ENCODE peak calls at places on chromosome 6, in five cellular contexts. One of them, this sample, is unnamed.
A peak's percentile ranks its signal among the peaks of the same experiment; 100 is the strongest.

GRCh38 chr6:158765509-158766068 is 53.6 kb downstream of the EZR start:
- DNase-seq in K562: no peak
- DNase-seq in HCT116: no peak
- DNase-seq in endothelial cell of umbilical vein: no peak
- DNase-seq in H1: no peak
- DNase-seq in this sample: no peak

GRCh38 chr6:159890802-159891201 is at the start of gene MAS1:
- DNase-seq in HCT116: no peak
- DNase-seq in K562: no peak
- DNase-seq in H1: no peak
- DNase-seq in endothelial cell of umbilical vein: no peak
- DNase-seq in this sample: no peak

GRCh38 chr6:32439708-32440214 is at the start of gene HLA-DRA:
- DNase-seq in H1: peak; percentile 51
- DNase-seq in HCT116: peak; percentile 72
- DNase-seq in endothelial cell of umbilical vein: peak; percentile 81
- DNase-seq in K562: peak; percentile 70
- DNase-seq in this sample: peak; percentile 63

GRCh38 chr6:91366781-91367180 is 779.9 kb upstream of the MAP3K7 start:
- DNase-seq in K562: no peak
- DNase-seq in HCT116: no peak
- DNase-seq in endothelial cell of umbilical vein: no peak
- DNase-seq in H1: no peak
- DNase-seq in this sample: no peak

GRCh38 chr6:159321267-159321666 is 152.1 kb downstream of the FNDC1 start:
- DNase-seq in K562: no peak
- DNase-seq in H1: no peak
- DNase-seq in endothelial cell of umbilical vein: no peak
- DNase-seq in HCT116: no peak
- DNase-seq in this sample: no peak

GRCh38 chr6:2940010-2940850 is 31.1 kb downstream of the SERPINB6 start:
- DNase-seq in endothelial cell of umbilical vein: no peak
- DNase-seq in H1: peak; percentile 33
- DNase-seq in HCT116: no peak
- DNase-seq in K562: no peak
- DNase-seq in this sample: no peak

GRCh38 chr6:6503186-6503585 is 85.3 kb upstream of the LY86 start:
- DNase-seq in HCT116: no peak
- DNase-seq in K562: no peak
- DNase-seq in H1: no peak
- DNase-seq in endothelial cell of umbilical vein: no peak
- DNase-seq in this sample: no peak

GRCh38 chr6:119497988-119498727 is 148.6 kb upstream of the MAN1A1 start:
- DNase-seq in H1: no peak
- DNase-seq in K562: no peak
- DNase-seq in HCT116: no peak
- DNase-seq in endothelial cell of umbilical vein: no peak
- DNase-seq in this sample: no peak

GRCh38 chr6:72411872-72412708 is 209.8 kb upstream of the KCNQ5 start:
- DNase-seq in HCT116: peak; percentile 54
- DNase-seq in H1: peak; percentile 94
- DNase-seq in endothelial cell of umbilical vein: peak; percentile 91
- DNase-seq in K562: peak; percentile 86
- DNase-seq in this sample: peak; percentile 90

GRCh38 chr6:30821862-30822784 is 62.2 kb upstream of the DDR1 start:
- DNase-seq in endothelial cell of umbilical vein: peak; percentile 75
- DNase-seq in K562: peak; percentile 51
- DNase-seq in H1: no peak
- DNase-seq in HCT116: no peak
- DNase-seq in this sample: no peak

GRCh38 chr6:132161283-132161682 is 210.1 kb upstream of the CCN2 start:
- DNase-seq in H1: no peak
- DNase-seq in K562: no peak
- DNase-seq in endothelial cell of umbilical vein: peak; percentile 70
- DNase-seq in HCT116: peak; percentile 16
- DNase-seq in this sample: no peak

GRCh38 chr6:50655848-50656453 is 57.4 kb upstream of the TFAP2D start:
- DNase-seq in H1: no peak
- DNase-seq in HCT116: no peak
- DNase-seq in endothelial cell of umbilical vein: peak; percentile 32
- DNase-seq in K562: peak; percentile 44
- DNase-seq in this sample: peak; percentile 12

GRCh38 chr6:83183082-83183828 is 9.8 kb downstream of the PGM3 start:
- DNase-seq in endothelial cell of umbilical vein: no peak
- DNase-seq in H1: no peak
- DNase-seq in K562: no peak
- DNase-seq in HCT116: no peak
- DNase-seq in this sample: no peak
- TF ChIP-seq POLR2AphosphoS5 in endothelial cell of umbilical vein: no peak
- TF ChIP-seq POLR2AphosphoS5 in H1: no peak
- TF ChIP-seq POLR2AphosphoS5 in K562: no peak
- TF ChIP-seq POLR2AphosphoS5 in HCT116: no peak
- TF ChIP-seq POLR2AphosphoS5 in this sample: no peak

GRCh38 chr6:36598739-36599318 is 4.7 kb downstream of the SRSF3 start:
- DNase-seq in HCT116: no peak
- DNase-seq in H1: no peak
- DNase-seq in K562: no peak
- DNase-seq in endothelial cell of umbilical vein: no peak
- DNase-seq in this sample: no peak
- H3K9ac ChIP-seq in HCT116: no peak overlapping the region
- H3K9ac ChIP-seq in H1: no peak overlapping the region
- H3K9ac ChIP-seq in K562: peak overlapping the region; percentile 92
- H3K9ac ChIP-seq in endothelial cell of umbilical vein: no peak overlapping the region
- H3K9ac ChIP-seq in this sample: no peak overlapping the region

GRCh38 chr6:168314029-168314420 is 5.6 kb downstream of the DACT2 start:
- DNase-seq in K562: no peak
- DNase-seq in HCT116: no peak
- DNase-seq in endothelial cell of umbilical vein: no peak
- DNase-seq in H1: peak; percentile 47
- DNase-seq in this sample: no peak

GRCh38 chr6:168318090-168318489 is 1.5 kb downstream of the DACT2 start:
- DNase-seq in K562: no peak
- DNase-seq in H1: no peak
- DNase-seq in HCT116: no peak
- DNase-seq in endothelial cell of umbilical vein: no peak
- DNase-seq in this sample: no peak

GRCh38 chr6:168313371-168314028 is 6.1 kb downstream of the DACT2 start:
- DNase-seq in K562: no peak
- DNase-seq in endothelial cell of umbilical vein: no peak
- DNase-seq in H1: peak; percentile 48
- DNase-seq in HCT116: no peak
- DNase-seq in this sample: no peak

GRCh38 chr6:168314948-168315347 is 4.6 kb downstream of the DACT2 start:
- DNase-seq in HCT116: no peak
- DNase-seq in H1: no peak
- DNase-seq in K562: no peak
- DNase-seq in endothelial cell of umbilical vein: no peak
- DNase-seq in this sample: no peak

DNA sequence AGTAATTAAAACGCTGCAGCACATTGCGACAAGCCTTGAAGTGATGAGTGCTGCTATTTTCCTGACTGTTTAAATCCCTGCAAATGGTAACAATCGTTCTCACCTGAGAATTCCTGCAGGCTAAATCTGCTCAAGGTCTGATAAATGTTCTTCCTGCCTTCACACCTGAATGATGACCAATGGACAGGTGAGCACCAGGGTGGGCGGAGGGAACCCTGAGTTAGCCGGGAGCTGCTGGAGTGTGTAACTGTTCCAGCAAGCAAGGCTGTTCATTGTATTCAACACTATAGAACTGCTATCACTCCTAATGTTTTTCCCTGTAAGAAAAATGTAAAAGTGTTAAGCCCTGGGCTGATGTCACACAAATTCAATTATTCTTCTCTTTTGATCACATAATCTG is 4.0 kb downstream of the DACT2 start:
- DNase-seq in HCT116: no peak
- DNase-seq in K562: no peak
- DNase-seq in endothelial cell of umbilical vein: no peak
- DNase-seq in H1: no peak
- DNase-seq in this sample: no peak
- H3K4me3 ChIP-seq in HCT116: no peak overlapping the region
- H3K4me3 ChIP-seq in K562: no peak overlapping the region
- H3K4me3 ChIP-seq in endothelial cell of umbilical vein: no peak overlapping the region
- H3K4me3 ChIP-seq in H1: no peak overlapping the region
- H3K4me3 ChIP-seq in this sample: no peak overlapping the region

DNA sequence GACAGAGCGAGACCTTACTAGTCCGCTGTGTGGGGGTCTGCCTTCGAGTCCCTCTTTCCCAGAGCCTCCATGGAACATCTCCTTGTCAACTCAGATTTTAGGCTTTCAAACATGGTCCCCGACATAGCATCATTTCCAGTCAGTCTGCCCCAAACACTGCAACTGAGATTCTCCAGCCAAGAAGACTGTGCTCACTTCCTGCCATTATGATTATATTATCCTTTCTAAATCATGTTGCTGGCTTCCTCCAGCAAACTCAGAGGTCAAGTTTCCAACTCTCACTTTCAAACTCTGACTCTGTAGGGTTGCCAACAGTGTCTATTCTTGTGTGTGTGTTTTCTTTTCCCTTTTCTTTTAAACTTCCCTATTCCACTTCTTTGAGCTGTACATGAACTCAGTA is 61.1 kb upstream of the TRAF3IP2 start:
- DNase-seq in K562: no peak
- DNase-seq in HCT116: no peak
- DNase-seq in endothelial cell of umbilical vein: peak; percentile 82
- DNase-seq in H1: no peak
- DNase-seq in this sample: no peak
- TF ChIP-seq POLR2AphosphoS5 in K562: no peak
- TF ChIP-seq POLR2AphosphoS5 in HCT116: no peak
- TF ChIP-seq POLR2AphosphoS5 in endothelial cell of umbilical vein: peak; percentile 39
- TF ChIP-seq POLR2AphosphoS5 in H1: no peak
- TF ChIP-seq POLR2AphosphoS5 in this sample: no peak

DNA sequence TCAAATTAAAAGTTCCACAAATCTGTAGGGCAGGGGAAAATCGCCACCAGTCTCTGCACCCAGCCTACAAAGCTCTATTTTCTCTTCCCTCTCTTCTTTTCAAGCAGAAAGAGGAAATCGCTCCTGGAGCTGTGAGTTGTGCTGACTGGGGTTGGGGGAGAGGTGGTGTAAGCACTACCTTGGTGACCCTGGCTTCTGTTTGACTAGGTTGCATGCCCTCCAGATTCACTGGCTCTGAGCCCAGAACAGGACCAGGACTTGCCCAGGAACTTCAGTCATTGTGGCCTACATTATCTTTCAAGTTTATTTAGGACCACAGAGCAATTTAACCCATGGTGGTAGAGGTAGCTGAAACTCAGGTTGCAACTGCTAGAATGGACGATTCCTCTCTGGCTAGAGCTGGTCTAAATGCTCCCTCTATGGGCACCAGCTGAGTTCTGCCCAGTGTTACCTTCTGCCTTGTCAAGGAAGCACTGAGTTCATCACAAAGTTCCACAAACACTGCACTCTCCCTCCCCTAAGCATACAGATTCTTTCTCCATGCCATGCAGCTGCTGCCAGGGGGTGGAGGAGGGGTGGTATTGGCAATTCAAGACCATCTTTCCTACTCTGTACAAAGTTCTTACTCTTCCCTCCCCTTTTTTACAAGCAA is 122.0 kb upstream of the BMP5 start:
- DNase-seq in endothelial cell of umbilical vein: no peak
- DNase-seq in HCT116: no peak
- DNase-seq in H1: no peak
- DNase-seq in K562: no peak
- DNase-seq in this sample: no peak
- H3K9ac ChIP-seq in endothelial cell of umbilical vein: no peak overlapping the region
- H3K9ac ChIP-seq in HCT116: no peak overlapping the region
- H3K9ac ChIP-seq in H1: no peak overlapping the region
- H3K9ac ChIP-seq in K562: no peak overlapping the region
- H3K9ac ChIP-seq in this sample: no peak overlapping the region

GRCh38 chr6:36804549-36804948 is 34.7 kb downstream of the CPNE5 start:
- DNase-seq in HCT116: no peak
- DNase-seq in K562: no peak
- DNase-seq in H1: no peak
- DNase-seq in endothelial cell of umbilical vein: no peak
- DNase-seq in this sample: no peak
- H3K4me3 ChIP-seq in HCT116: no peak overlapping the region
- H3K4me3 ChIP-seq in K562: no peak overlapping the region
- H3K4me3 ChIP-seq in H1: no peak overlapping the region
- H3K4me3 ChIP-seq in endothelial cell of umbilical vein: no peak overlapping the region
- H3K4me3 ChIP-seq in this sample: no peak overlapping the region

DNA sequence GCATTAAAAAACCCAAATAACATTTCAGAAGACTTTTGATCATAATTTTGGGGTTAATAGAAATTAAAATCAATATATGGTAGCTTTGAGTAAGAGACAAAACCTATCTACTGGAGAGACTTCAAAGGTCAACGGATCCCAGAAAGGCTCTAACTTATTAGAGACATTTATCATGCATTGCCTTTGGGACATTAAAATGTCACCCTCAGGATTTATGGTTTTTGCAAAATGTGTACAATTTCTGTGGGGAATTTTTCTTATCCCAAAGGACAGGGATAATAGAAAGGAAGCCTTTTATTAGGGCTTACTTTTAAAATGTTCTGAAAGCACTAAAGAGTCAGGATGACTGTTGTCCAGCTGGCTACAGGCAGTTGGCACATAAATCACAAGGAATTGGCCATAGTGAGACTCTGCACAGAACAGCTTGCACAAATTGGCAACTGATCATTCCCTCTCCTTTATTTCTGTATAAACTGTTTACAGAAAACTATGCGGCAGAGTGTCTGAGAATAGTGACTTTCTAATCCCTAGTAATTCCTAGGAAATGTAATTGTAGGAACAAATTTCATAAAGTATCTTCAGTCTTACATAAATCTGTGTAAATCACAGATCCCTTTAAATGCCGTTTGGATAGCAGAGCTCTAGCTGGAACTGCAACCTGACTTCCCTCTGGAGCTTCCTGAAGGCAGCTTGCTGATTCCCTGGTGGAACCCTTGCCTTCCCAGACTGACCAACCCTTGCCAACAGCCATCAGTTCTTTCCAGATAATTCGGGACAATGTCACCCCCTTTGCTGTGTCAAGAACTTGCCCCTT is 201.1 kb upstream of the PREP start:
- DNase-seq in endothelial cell of umbilical vein: no peak
- DNase-seq in K562: no peak
- DNase-seq in H1: no peak
- DNase-seq in HCT116: no peak
- DNase-seq in this sample: no peak
- TF ChIP-seq POLR2AphosphoS5 in endothelial cell of umbilical vein: no peak
- TF ChIP-seq POLR2AphosphoS5 in K562: no peak
- TF ChIP-seq POLR2AphosphoS5 in H1: no peak
- TF ChIP-seq POLR2AphosphoS5 in HCT116: no peak
- TF ChIP-seq POLR2AphosphoS5 in this sample: no peak

GRCh38 chr6:134007077-134007476 is 45.3 kb downstream of the SLC2A12 start:
- DNase-seq in endothelial cell of umbilical vein: no peak
- DNase-seq in K562: no peak
- DNase-seq in H1: no peak
- DNase-seq in HCT116: no peak
- DNase-seq in this sample: no peak
- H3K9ac ChIP-seq in endothelial cell of umbilical vein: no peak overlapping the region
- H3K9ac ChIP-seq in K562: no peak overlapping the region
- H3K9ac ChIP-seq in H1: no peak overlapping the region
- H3K9ac ChIP-seq in HCT116: no peak overlapping the region
- H3K9ac ChIP-seq in this sample: no peak overlapping the region

This sample was measured in SK-N-MC.